ENCODE peak calls at places on chromosomes 1 and 21, in eight cellular contexts. U, K, I, B, X, C, Y and Q are unnamed samples.

GRCh38 chr21:39385299-39386145 is 36.6 kb upstream of the HMGN1 start:
- DNase-seq in U (no peak), K (peak), I (peak), B (peak), X (peak), C (no peak), Y (peak), Q (no peak)

GRCh38 chr21:41167348-41168342 is at the start of gene BACE2:
- DNase-seq in U (peak), K (peak), I (peak), B (peak), X (peak), C (no peak), Y (peak), Q (peak)

GRCh38 chr1:35243681-35244080 is 24.8 kb upstream of the ZMYM4 start:
- DNase-seq in U (no peak), K (no peak), I (no peak), B (no peak), X (no peak), C (no peak), Y (no peak), Q (no peak)

GRCh38 chr1:43587594-43587993 is 56.9 kb downstream of the PTPRF start:
- DNase-seq in U (no peak), K (peak), I (no peak), B (peak), X (no peak), C (no peak), Y (no peak), Q (no peak)

GRCh38 chr1:96721382-96722160 is at the start of gene PTBP2:
- DNase-seq in U (peak), K (peak), I (peak), B (peak), X (peak), C (peak), Y (peak), Q (peak)

GRCh38 chr21:23812485-23812884 is 1794.8 kb downstream of the MRPL39 start:
- DNase-seq in U (no peak), K (no peak), I (no peak), B (no peak), X (no peak), C (no peak), Y (no peak), Q (no peak)

GRCh38 chr1:2300004-2300771 is 72.1 kb downstream of the SKI start:
- DNase-seq in U (no peak), K (no peak), I (no peak), B (no peak), X (peak), C (no peak), Y (no peak), Q (no peak)

GRCh38 chr1:59070607-59071006 is 226.3 kb upstream of the FGGY start:
- DNase-seq in U (no peak), K (no peak), I (no peak), B (no peak), X (no peak), C (no peak), Y (no peak), Q (no peak)

GRCh38 chr1:51818487-51818886 is 60.0 kb downstream of the NRDC start:
- DNase-seq in U (no peak), K (no peak), I (no peak), B (no peak), X (no peak), C (no peak), Y (no peak), Q (no peak)

GRCh38 chr1:12177156-12177998 is 10.6 kb downstream of the TNFRSF1B start:
- DNase-seq in U (no peak), K (no peak), I (no peak), B (no peak), X (no peak), C (no peak), Y (no peak), Q (no peak)

GRCh38 chr1:236639686-236640085 is 35.4 kb upstream of the HEATR1 start:
- DNase-seq in U (no peak), K (no peak), I (no peak), B (no peak), X (no peak), C (no peak), Y (no peak), Q (no peak)